ENCODE peak calls at places on chromosomes 2 and 18, in five cellular contexts. V, P, S, K and M are unnamed samples.
A peak's percentile ranks its signal among the peaks of the same experiment; 100 is the strongest.

GRCh38 chr2:215931256-215931903 is 82.0 kb downstream of the MREG start:
- DNase-seq in V (peak; percentile 72), P (peak; percentile 41), S (no peak), K (peak; percentile 2), M (no peak)

GRCh38 chr2:204871246-204871953 is 326.1 kb downstream of the PARD3B start:
- DNase-seq in V (peak; percentile 52), P (peak; percentile 63), S (no peak), K (no peak), M (no peak)

GRCh38 chr2:240394549-240394948 is 40.9 kb upstream of the GPC1 start:
- DNase-seq in V (no peak), P (no peak), S (peak; percentile 31), K (no peak), M (peak; percentile 77)

GRCh38 chr2:3324036-3324386 is 53.6 kb downstream of the EIPR1 start:
- DNase-seq in V (no peak), P (no peak), S (peak; percentile 48), K (no peak), M (no peak)

GRCh38 chr2:176668879-176669395 is 399.7 kb downstream of the MTX2 start:
- DNase-seq in V (no peak), P (no peak), S (no peak), K (no peak), M (no peak)

GRCh38 chr2:54908591-54908990 is 141.7 kb downstream of the RTN4 start:
- DNase-seq in V (no peak), P (no peak), S (no peak), K (no peak), M (no peak)

GRCh38 chr18:427005-427404 is 73.5 kb downstream of the COLEC12 start:
- DNase-seq in V (peak; percentile 20), P (no peak), S (no peak), K (no peak), M (no peak)

GRCh38 chr2:207227749-207228145 is 62.0 kb upstream of the KLF7 start:
- DNase-seq in V (no peak), P (no peak), S (no peak), K (no peak), M (no peak)

GRCh38 chr2:21454839-21455238 is 331.1 kb downstream of the TDRD15 start:
- DNase-seq in V (no peak), P (no peak), S (no peak), K (no peak), M (no peak)

GRCh38 chr2:28587526-28588230 is 91.8 kb downstream of the PLB1 start:
- DNase-seq in V (no peak), P (no peak), S (peak; percentile 51), K (no peak), M (peak; percentile 68)

GRCh38 chr2:173502296-173502695 is 147.6 kb downstream of the CDCA7 start:
- DNase-seq in V (no peak), P (no peak), S (no peak), K (no peak), M (no peak)

GRCh38 chr2:41141146-41141791 is 689.4 kb upstream of the SLC8A1 start:
- DNase-seq in V (no peak), P (no peak), S (no peak), K (no peak), M (no peak)

GRCh38 chr2:23380562-23381065 is 4.4 kb upstream of the KLHL29 start:
- DNase-seq in V (peak; percentile 88), P (peak; percentile 65), S (no peak), K (peak; percentile 16), M (no peak)

GRCh38 chr2:96823203-96823602 is 7.1 kb downstream of the CNNM3 start:
- DNase-seq in V (no peak), P (no peak), S (no peak), K (no peak), M (no peak)

GRCh38 chr18:63237486-63237885 is 82.1 kb downstream of the BCL2 start:
- DNase-seq in V (peak; percentile 53), P (no peak), S (no peak), K (no peak), M (no peak)

GRCh38 chr2:206260427-206261012 is 13.9 kb upstream of the ZDBF2 start:
- DNase-seq in V (peak; percentile 11), P (peak; percentile 16), S (no peak), K (no peak), M (no peak)

GRCh38 chr2:8999802-9000201 is 3.7 kb downstream of the MBOAT2 start:
- DNase-seq in V (peak; percentile 72), P (no peak), S (no peak), K (no peak), M (no peak)

GRCh38 chr2:84273406-84273805 is 185.7 kb downstream of the SUCLG1 start:
- DNase-seq in V (no peak), P (no peak), S (no peak), K (no peak), M (no peak)

GRCh38 chr2:60973705-60974104 is 43.8 kb upstream of the PEX13 start:
- DNase-seq in V (no peak), P (no peak), S (no peak), K (no peak), M (no peak)

GRCh38 chr18:39788395-39788794 is 2166.6 kb upstream of the PIK3C3 start:
- DNase-seq in V (peak; percentile 21), P (no peak), S (no peak), K (no peak), M (no peak)

GRCh38 chr2:120319135-120319534 is 26.8 kb upstream of the INHBB start:
- DNase-seq in V (no peak), P (no peak), S (peak; percentile 68), K (no peak), M (no peak)

GRCh38 chr2:127027715-127028114 is 79.2 kb downstream of the BIN1 start:
- DNase-seq in V (no peak), P (no peak), S (no peak), K (no peak), M (no peak)

GRCh38 chr2:237201461-237202287 is 116.0 kb downstream of the COPS8 start:
- DNase-seq in V (peak; percentile 73), P (peak; percentile 94), S (no peak), K (no peak), M (no peak)

GRCh38 chr2:20509766-20510490 is 63.1 kb downstream of the RHOB start:
- DNase-seq in V (peak; percentile 94), P (no peak), S (no peak), K (no peak), M (no peak)

GRCh38 chr2:64989982-64990614 is 899 bp downstream of the SLC1A4 start:
- DNase-seq in V (no peak), P (peak; percentile 37), S (peak; percentile 81), K (no peak), M (no peak)

GRCh38 chr2:172225786-172226185 is 123.1 kb upstream of the DLX2 start:
- DNase-seq in V (no peak), P (no peak), S (no peak), K (no peak), M (no peak)

GRCh38 chr2:226585130-226585561 is 214.5 kb downstream of the IRS1 start:
- DNase-seq in V (no peak), P (no peak), S (no peak), K (no peak), M (no peak)

GRCh38 chr18:8750954-8751415 is 45.6 kb downstream of the MTCL1 start:
- DNase-seq in V (peak; percentile 24), P (no peak), S (no peak), K (no peak), M (no peak)

GRCh38 chr2:104028066-104028465 is 825.8 kb upstream of the POU3F3 start:
- DNase-seq in V (no peak), P (no peak), S (no peak), K (no peak), M (no peak)

GRCh38 chr18:23302852-23303527 is 150.1 kb upstream of the RIOK3 start:
- DNase-seq in V (peak; percentile 85), P (peak; percentile 14), S (no peak), K (no peak), M (no peak)

GRCh38 chr2:199458017-199458805 is 472 bp upstream of the SATB2 start:
- DNase-seq in V (peak; percentile 62), P (peak; percentile 39), S (peak; percentile 82), K (no peak), M (no peak)

GRCh38 chr2:82998770-82999169 is 1460.3 kb downstream of the SUCLG1 start:
- DNase-seq in V (peak; percentile 54), P (peak; percentile 63), S (no peak), K (no peak), M (no peak)

GRCh38 chr2:112680666-112681101 is 34.9 kb downstream of the SLC20A1 start:
- DNase-seq in V (peak; percentile 22), P (no peak), S (no peak), K (no peak), M (no peak)

GRCh38 chr2:79910643-79911042 is 393.9 kb downstream of the LRRTM1 start:
- DNase-seq in V (no peak), P (no peak), S (no peak), K (no peak), M (no peak)

GRCh38 chr2:139617747-139618146 is 837.6 kb upstream of the NXPH2 start:
- DNase-seq in V (no peak), P (no peak), S (no peak), K (no peak), M (no peak)

GRCh38 chr2:25381502-25381901 is 39.8 kb upstream of the DNMT3A start:
- DNase-seq in V (no peak), P (peak; percentile 20), S (peak; percentile 59), K (no peak), M (peak; percentile 49)

GRCh38 chr2:237663517-237663916 is 36.1 kb downstream of the LRRFIP1 start:
- DNase-seq in V (no peak), P (no peak), S (no peak), K (no peak), M (peak; percentile 86)

GRCh38 chr2:171523339-171523931 is 1.2 kb downstream of the CYBRD1 start:
- DNase-seq in V (peak; percentile 50), P (peak; percentile 82), S (peak; percentile 93), K (no peak), M (peak; percentile 90)